ENCODE peak calls at places on chromosomes 12 and 14, in four cellular contexts. One of them, this sample, is unnamed.

GRCh38 chr12:46269429-46270241 is 792 bp upstream of the SLC38A1 start:
- DNase-seq in CD8-positive, alpha-beta memory T cell: peak; percentile 45
- DNase-seq in fibroblast of mammary gland: peak; percentile 16
- DNase-seq in activated naive CD4-positive, alpha-beta T cell treated with anti-CD3 and anti-CD28 coated beads for 36 hours: peak; percentile 92
- DNase-seq in this sample: peak; percentile 69

GRCh38 chr12:45660330-45660729 is 69.2 kb upstream of the ARID2 start:
- DNase-seq in CD8-positive, alpha-beta memory T cell: no peak
- DNase-seq in fibroblast of mammary gland: peak; percentile 82
- DNase-seq in activated naive CD4-positive, alpha-beta T cell treated with anti-CD3 and anti-CD28 coated beads for 36 hours: no peak
- DNase-seq in this sample: no peak

GRCh38 chr12:127675936-127676335 is 591.0 kb upstream of the TMEM132C start:
- DNase-seq in fibroblast of mammary gland: no peak
- DNase-seq in activated naive CD4-positive, alpha-beta T cell treated with anti-CD3 and anti-CD28 coated beads for 36 hours: no peak
- DNase-seq in CD8-positive, alpha-beta memory T cell: no peak
- DNase-seq in this sample: no peak

GRCh38 chr14:102605026-102605425 is 12.6 kb downstream of the RCOR1 start:
- DNase-seq in fibroblast of mammary gland: no peak
- DNase-seq in CD8-positive, alpha-beta memory T cell: no peak
- DNase-seq in activated naive CD4-positive, alpha-beta T cell treated with anti-CD3 and anti-CD28 coated beads for 36 hours: no peak
- DNase-seq in this sample: no peak

GRCh38 chr12:55721601-55722213 is 1.5 kb downstream of the RDH5 start:
- DNase-seq in CD8-positive, alpha-beta memory T cell: no peak
- DNase-seq in activated naive CD4-positive, alpha-beta T cell treated with anti-CD3 and anti-CD28 coated beads for 36 hours: no peak
- DNase-seq in fibroblast of mammary gland: no peak
- DNase-seq in this sample: no peak

GRCh38 chr12:30719060-30719459 is 23.4 kb upstream of the IPO8 start:
- DNase-seq in activated naive CD4-positive, alpha-beta T cell treated with anti-CD3 and anti-CD28 coated beads for 36 hours: no peak
- DNase-seq in CD8-positive, alpha-beta memory T cell: no peak
- DNase-seq in fibroblast of mammary gland: peak; percentile 49
- DNase-seq in this sample: no peak

GRCh38 chr14:32939254-32940065 is 781 bp downstream of the NPAS3 start:
- DNase-seq in CD8-positive, alpha-beta memory T cell: no peak
- DNase-seq in fibroblast of mammary gland: peak; percentile 68
- DNase-seq in activated naive CD4-positive, alpha-beta T cell treated with anti-CD3 and anti-CD28 coated beads for 36 hours: peak; percentile 60
- DNase-seq in this sample: peak; percentile 66

GRCh38 chr12:113246478-113247122 is 25.3 kb downstream of the TPCN1 start:
- DNase-seq in fibroblast of mammary gland: no peak
- DNase-seq in activated naive CD4-positive, alpha-beta T cell treated with anti-CD3 and anti-CD28 coated beads for 36 hours: no peak
- DNase-seq in CD8-positive, alpha-beta memory T cell: no peak
- DNase-seq in this sample: peak; percentile 73

GRCh38 chr14:95023886-95024285 is 133.4 kb downstream of the DICER1 start:
- DNase-seq in fibroblast of mammary gland: peak; percentile 72
- DNase-seq in activated naive CD4-positive, alpha-beta T cell treated with anti-CD3 and anti-CD28 coated beads for 36 hours: no peak
- DNase-seq in CD8-positive, alpha-beta memory T cell: no peak
- DNase-seq in this sample: no peak

GRCh38 chr12:118358607-118359540 is 13.8 kb downstream of the TAOK3 start:
- DNase-seq in CD8-positive, alpha-beta memory T cell: no peak
- DNase-seq in fibroblast of mammary gland: no peak
- DNase-seq in activated naive CD4-positive, alpha-beta T cell treated with anti-CD3 and anti-CD28 coated beads for 36 hours: no peak
- DNase-seq in this sample: no peak

GRCh38 chr12:71392521-71393145 is 47.0 kb upstream of the LGR5 start:
- DNase-seq in CD8-positive, alpha-beta memory T cell: no peak
- DNase-seq in fibroblast of mammary gland: peak; percentile 84
- DNase-seq in activated naive CD4-positive, alpha-beta T cell treated with anti-CD3 and anti-CD28 coated beads for 36 hours: no peak
- DNase-seq in this sample: peak; percentile 48

GRCh38 chr14:104560586-104560945 is 19.0 kb upstream of the C14orf180 start:
- DNase-seq in fibroblast of mammary gland: no peak
- DNase-seq in CD8-positive, alpha-beta memory T cell: no peak
- DNase-seq in activated naive CD4-positive, alpha-beta T cell treated with anti-CD3 and anti-CD28 coated beads for 36 hours: no peak
- DNase-seq in this sample: no peak

GRCh38 chr14:104138098-104138890 is at the start of gene KIF26A:
- DNase-seq in fibroblast of mammary gland: no peak
- DNase-seq in CD8-positive, alpha-beta memory T cell: no peak
- DNase-seq in activated naive CD4-positive, alpha-beta T cell treated with anti-CD3 and anti-CD28 coated beads for 36 hours: no peak
- DNase-seq in this sample: no peak

GRCh38 chr12:76623929-76624328 is 64.4 kb upstream of the OSBPL8 start:
- DNase-seq in fibroblast of mammary gland: peak; percentile 82
- DNase-seq in CD8-positive, alpha-beta memory T cell: no peak
- DNase-seq in activated naive CD4-positive, alpha-beta T cell treated with anti-CD3 and anti-CD28 coated beads for 36 hours: no peak
- DNase-seq in this sample: no peak

GRCh38 chr14:89661392-89661791 is 244.4 kb upstream of the FOXN3 start:
- DNase-seq in fibroblast of mammary gland: no peak
- DNase-seq in activated naive CD4-positive, alpha-beta T cell treated with anti-CD3 and anti-CD28 coated beads for 36 hours: no peak
- DNase-seq in CD8-positive, alpha-beta memory T cell: no peak
- DNase-seq in this sample: no peak

GRCh38 chr14:75972729-75973480 is 8.9 kb downstream of the TGFB3 start:
- DNase-seq in fibroblast of mammary gland: no peak
- DNase-seq in CD8-positive, alpha-beta memory T cell: no peak
- DNase-seq in activated naive CD4-positive, alpha-beta T cell treated with anti-CD3 and anti-CD28 coated beads for 36 hours: no peak
- DNase-seq in this sample: peak; percentile 45

GRCh38 chr12:77746108-77746507 is 84.6 kb upstream of the NAV3 start:
- DNase-seq in activated naive CD4-positive, alpha-beta T cell treated with anti-CD3 and anti-CD28 coated beads for 36 hours: no peak
- DNase-seq in CD8-positive, alpha-beta memory T cell: no peak
- DNase-seq in fibroblast of mammary gland: peak; percentile 26
- DNase-seq in this sample: peak; percentile 93

GRCh38 chr14:22822619-22823551 is 6.8 kb upstream of the MRPL52 start:
- DNase-seq in CD8-positive, alpha-beta memory T cell: peak; percentile 53
- DNase-seq in fibroblast of mammary gland: peak; percentile 83
- DNase-seq in activated naive CD4-positive, alpha-beta T cell treated with anti-CD3 and anti-CD28 coated beads for 36 hours: peak; percentile 75
- DNase-seq in this sample: peak; percentile 40

GRCh38 chr12:12835378-12836145 is 22.4 kb downstream of the DDX47 start:
- DNase-seq in CD8-positive, alpha-beta memory T cell: no peak
- DNase-seq in fibroblast of mammary gland: no peak
- DNase-seq in activated naive CD4-positive, alpha-beta T cell treated with anti-CD3 and anti-CD28 coated beads for 36 hours: no peak
- DNase-seq in this sample: no peak

GRCh38 chr14:106228541-106229158 is 702.3 kb downstream of the TMEM121 start:
- DNase-seq in CD8-positive, alpha-beta memory T cell: no peak
- DNase-seq in activated naive CD4-positive, alpha-beta T cell treated with anti-CD3 and anti-CD28 coated beads for 36 hours: peak; percentile 78
- DNase-seq in fibroblast of mammary gland: no peak
- DNase-seq in this sample: no peak

GRCh38 chr14:63435838-63436237 is 107.3 kb downstream of the PPP2R5E start:
- DNase-seq in CD8-positive, alpha-beta memory T cell: no peak
- DNase-seq in activated naive CD4-positive, alpha-beta T cell treated with anti-CD3 and anti-CD28 coated beads for 36 hours: no peak
- DNase-seq in fibroblast of mammary gland: peak; percentile 89
- DNase-seq in this sample: no peak

GRCh38 chr12:51591020-51591901 is at the start of gene SCN8A:
- DNase-seq in fibroblast of mammary gland: peak; percentile 29
- DNase-seq in activated naive CD4-positive, alpha-beta T cell treated with anti-CD3 and anti-CD28 coated beads for 36 hours: peak; percentile 49
- DNase-seq in CD8-positive, alpha-beta memory T cell: peak; percentile 38
- DNase-seq in this sample: peak; percentile 91

GRCh38 chr12:4273651-4274395 is at the start of gene CCND2:
- DNase-seq in CD8-positive, alpha-beta memory T cell: peak; percentile 72
- DNase-seq in activated naive CD4-positive, alpha-beta T cell treated with anti-CD3 and anti-CD28 coated beads for 36 hours: peak; percentile 89
- DNase-seq in fibroblast of mammary gland: peak; percentile 81
- DNase-seq in this sample: peak; percentile 46

GRCh38 chr14:92340938-92341337 is 18.0 kb downstream of the SLC24A4 start:
- DNase-seq in CD8-positive, alpha-beta memory T cell: no peak
- DNase-seq in fibroblast of mammary gland: no peak
- DNase-seq in activated naive CD4-positive, alpha-beta T cell treated with anti-CD3 and anti-CD28 coated beads for 36 hours: peak; percentile 26
- DNase-seq in this sample: no peak

GRCh38 chr12:127334324-127334723 is 932.6 kb upstream of the TMEM132C start:
- DNase-seq in activated naive CD4-positive, alpha-beta T cell treated with anti-CD3 and anti-CD28 coated beads for 36 hours: no peak
- DNase-seq in fibroblast of mammary gland: no peak
- DNase-seq in CD8-positive, alpha-beta memory T cell: no peak
- DNase-seq in this sample: no peak

GRCh38 chr12:107093547-107094448 is at the start of gene CRY1:
- DNase-seq in fibroblast of mammary gland: peak; percentile 91
- DNase-seq in CD8-positive, alpha-beta memory T cell: peak; percentile 91
- DNase-seq in activated naive CD4-positive, alpha-beta T cell treated with anti-CD3 and anti-CD28 coated beads for 36 hours: peak; percentile 93
- DNase-seq in this sample: peak; percentile 95

GRCh38 chr12:57332646-57333312 is 81.8 kb upstream of the STAC3 start:
- DNase-seq in fibroblast of mammary gland: peak; percentile 59
- DNase-seq in activated naive CD4-positive, alpha-beta T cell treated with anti-CD3 and anti-CD28 coated beads for 36 hours: no peak
- DNase-seq in CD8-positive, alpha-beta memory T cell: no peak
- DNase-seq in this sample: no peak

GRCh38 chr14:73460691-73461127 is 2.4 kb upstream of the NUMB start:
- DNase-seq in fibroblast of mammary gland: peak; percentile 80
- DNase-seq in activated naive CD4-positive, alpha-beta T cell treated with anti-CD3 and anti-CD28 coated beads for 36 hours: no peak
- DNase-seq in CD8-positive, alpha-beta memory T cell: no peak
- DNase-seq in this sample: peak; percentile 43

GRCh38 chr14:64604001-64604400 is 54.2 kb downstream of the PPP1R36 start:
- DNase-seq in fibroblast of mammary gland: no peak
- DNase-seq in CD8-positive, alpha-beta memory T cell: no peak
- DNase-seq in activated naive CD4-positive, alpha-beta T cell treated with anti-CD3 and anti-CD28 coated beads for 36 hours: no peak
- DNase-seq in this sample: no peak

GRCh38 chr12:30257614-30258013 is 438.1 kb downstream of the IPO8 start:
- DNase-seq in fibroblast of mammary gland: peak; percentile 8
- DNase-seq in activated naive CD4-positive, alpha-beta T cell treated with anti-CD3 and anti-CD28 coated beads for 36 hours: no peak
- DNase-seq in CD8-positive, alpha-beta memory T cell: no peak
- DNase-seq in this sample: no peak

GRCh38 chr14:65502676-65503124 is 90.2 kb downstream of the FUT8 start:
- DNase-seq in activated naive CD4-positive, alpha-beta T cell treated with anti-CD3 and anti-CD28 coated beads for 36 hours: no peak
- DNase-seq in CD8-positive, alpha-beta memory T cell: no peak
- DNase-seq in fibroblast of mammary gland: peak; percentile 83
- DNase-seq in this sample: no peak

GRCh38 chr12:57236224-57236924 is 6.9 kb downstream of the SHMT2 start:
- DNase-seq in CD8-positive, alpha-beta memory T cell: no peak
- DNase-seq in fibroblast of mammary gland: no peak
- DNase-seq in activated naive CD4-positive, alpha-beta T cell treated with anti-CD3 and anti-CD28 coated beads for 36 hours: no peak
- DNase-seq in this sample: no peak

GRCh38 chr14:71488703-71489141 is 443.5 kb upstream of the RGS6 start:
- DNase-seq in CD8-positive, alpha-beta memory T cell: no peak
- DNase-seq in activated naive CD4-positive, alpha-beta T cell treated with anti-CD3 and anti-CD28 coated beads for 36 hours: no peak
- DNase-seq in fibroblast of mammary gland: no peak
- DNase-seq in this sample: no peak

This sample was measured in NCI-H146.